ENCODE peak calls at places on chromosomes 4 and X, in nine cellular contexts. X is PC-9, K is H9, M is fibroblast of lung, T is HepG2, E is MM.1S, W is tibial artery, J is breast epithelium, C is neural progenitor cell. Q is an unnamed sample. For H3K9me3 and H3K4me1, the result is how much of the 10 kb centered on the place peaks cover.

GRCh38 chrX:77528034-77528433 is 80.8 kb downstream of the FGF16 start:
- DNase-seq in W (no peak), J (no peak), M (no peak), X (no peak), C (no peak), E (no peak), K (no peak), T (no peak), Q (no peak)

GRCh38 chrX:154695913-154696312 is 42.5 kb upstream of the CTAG2 start:
- DNase-seq in K (no peak), E (no peak), M (no peak), T (no peak), W (no peak), J (no peak), X (no peak), C (no peak), Q (no peak)

GRCh38 chr4:48290146-48290772 is 20.6 kb upstream of the TEC start:
- DNase-seq in J (no peak), X (peak), E (no peak), M (peak), T (peak), C (peak), K (no peak), W (no peak), Q (peak)

GRCh38 chrX:14927391-14927790 is 54.2 kb downstream of the MOSPD2 start:
- DNase-seq in J (no peak), E (no peak), K (no peak), M (peak), T (no peak), X (no peak), C (no peak), W (no peak), Q (no peak)

GRCh38 chr4:11769425-11769824 is 340.7 kb upstream of the HS3ST1 start:
- DNase-seq in X (no peak), C (no peak), E (no peak), M (peak), J (no peak), K (no peak), W (no peak), T (no peak), Q (no peak)

GRCh38 chrX:110915579-110915978 is 120.0 kb upstream of the CHRDL1 start:
- DNase-seq in E (no peak), W (no peak), M (no peak), J (no peak), C (no peak), X (no peak), K (no peak), T (no peak), Q (no peak)

GRCh38 chr4:140568507-140569306 is at the start of gene UCP1:
- DNase-seq in K (peak), C (peak), X (peak), E (no peak), W (peak), M (no peak), T (peak), J (peak), Q (peak)

GRCh38 chrX:105837227-105837626 is 14.9 kb downstream of the NRK start:
- DNase-seq in K (no peak), J (peak), X (peak), E (no peak), W (peak), C (peak), M (peak), T (no peak), Q (no peak)

GRCh38 chr4:127479031-127479622 is 153.6 kb upstream of the INTU start:
- DNase-seq in T (peak), C (peak), J (no peak), W (no peak), E (peak), X (no peak), K (no peak), M (peak), Q (no peak)

GRCh38 chr4:75549019-75549418 is 6.8 kb upstream of the ODAPH start:
- DNase-seq in T (no peak), C (no peak), J (no peak), K (no peak), X (no peak), M (no peak), W (no peak), E (no peak), Q (no peak)

GRCh38 chr4:121307441-121308327 is 73.1 kb downstream of the QRFPR start:
- DNase-seq in X (peak), T (peak), K (peak), W (no peak), J (no peak), M (peak), E (peak), C (peak), Q (peak)

GRCh38 chr4:88725986-88726385 is 28.4 kb upstream of the NAP1L5 start:
- DNase-seq in T (no peak), C (no peak), W (no peak), K (no peak), X (no peak), E (no peak), J (no peak), M (peak), Q (no peak)

GRCh38 chr4:127783026-127783769 is 1.1 kb downstream of the HSPA4L start:
- DNase-seq in X (peak), M (peak), C (peak), K (peak), W (peak), T (peak), E (peak), J (peak), Q (peak)

GRCh38 chr4:84790769-84791565 is 175.5 kb downstream of the WDFY3 start:
- DNase-seq in T (no peak), E (no peak), J (no peak), K (no peak), W (no peak), M (no peak), C (no peak), X (no peak), Q (no peak)

GRCh38 chr4:177554966-177555574 is 112.8 kb upstream of the AGA start:
- DNase-seq in J (no peak), W (no peak), X (peak), C (peak), E (peak), T (no peak), M (peak), K (no peak), Q (peak)

GRCh38 chr4:90906239-90906638 is 779.0 kb downstream of the CCSER1 start:
- DNase-seq in W (no peak), E (no peak), J (no peak), C (no peak), M (no peak), T (no peak), X (no peak), K (no peak), Q (no peak)

GRCh38 chrX:357693-358471 is 28.8 kb downstream of the PPP2R3B start:
- DNase-seq in W (peak), C (no peak), X (no peak), T (no peak), E (no peak), M (no peak), J (no peak), K (no peak), Q (no peak)

GRCh38 chr4:105555409-105555808 is 3.0 kb downstream of the ARHGEF38 start:
- DNase-seq in W (no peak), K (peak), M (no peak), C (peak), T (no peak), E (no peak), J (no peak), X (no peak), Q (no peak)

GRCh38 chr4:14596437-14596836 is 405.8 kb upstream of the CPEB2 start:
- DNase-seq in T (no peak), C (no peak), E (no peak), K (no peak), W (no peak), J (no peak), M (no peak), X (no peak), Q (no peak)

GRCh38 chr4:73311428-73311827 is 52.8 kb upstream of the ANKRD17 start:
- DNase-seq in J (no peak), T (peak), X (no peak), E (peak), M (peak), C (no peak), W (no peak), K (no peak), Q (no peak)

GRCh38 chrX:2707334-2707760 is 16.3 kb downstream of the CD99 start:
- DNase-seq in K (peak), X (peak), T (peak), C (peak), J (peak), M (peak), W (peak), E (no peak), Q (peak)

GRCh38 chr4:33709247-33709646 is 2535.1 kb downstream of the ARAP2 start:
- DNase-seq in W (no peak), E (no peak), J (no peak), C (no peak), M (peak), T (no peak), X (no peak), K (no peak), Q (no peak)

GRCh38 chrX:107747596-107748161 is 27.9 kb downstream of the TSC22D3 start:
- DNase-seq in K (no peak), C (peak), J (no peak), X (peak), M (peak), E (no peak), T (no peak), W (no peak), Q (no peak)

GRCh38 chr4:109494538-109494937 is 60.9 kb downstream of the SEC24B start:
- DNase-seq in C (no peak), J (no peak), M (no peak), E (no peak), X (no peak), K (no peak), T (no peak), W (no peak), Q (no peak)

DNA sequence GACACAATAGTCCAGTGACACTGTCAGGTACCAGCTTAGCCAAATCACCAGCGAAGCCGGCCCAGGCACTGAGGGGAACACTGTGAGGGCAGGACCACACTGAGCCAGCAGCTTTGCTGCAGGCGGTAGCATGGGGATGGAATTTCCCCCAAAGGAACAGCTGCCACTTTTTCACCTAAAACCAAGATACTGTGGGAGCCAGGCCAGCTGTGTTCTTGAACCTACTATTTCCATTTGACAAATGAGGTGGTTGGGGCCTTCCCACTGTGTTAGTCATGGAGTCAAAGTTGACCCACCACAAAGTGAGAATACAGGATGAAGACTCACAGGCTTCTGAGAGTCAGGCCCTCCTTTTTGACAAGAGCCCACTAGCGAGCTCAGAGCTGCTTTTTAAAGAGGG is 70.7 kb upstream of the SH3RF1 start:
- DNase-seq in E (no peak), T (no peak), W (no peak), M (peak), J (no peak), X (no peak), K (no peak), C (no peak), Q (no peak)
- H3K9me3 ChIP-seq in E (under half), T (under half), W (under half), M (under half), J (under half), X (under half), K (under half), C (under half), Q (under half)

GRCh38 chr4:56910172-56910967 is 2.7 kb downstream of the REST start:
- DNase-seq in E (no peak), C (peak), J (no peak), X (no peak), M (no peak), W (no peak), K (no peak), T (no peak), Q (no peak)

GRCh38 chr4:56909083-56909981 is 1.6 kb downstream of the REST start:
- DNase-seq in K (peak), C (peak), W (peak), J (no peak), E (peak), X (peak), M (peak), T (peak), Q (no peak)

GRCh38 chr4:56908206-56909082 is 744 bp downstream of the REST start:
- DNase-seq in M (peak), X (peak), W (peak), T (peak), K (peak), C (peak), E (peak), J (no peak), Q (peak)

DNA sequence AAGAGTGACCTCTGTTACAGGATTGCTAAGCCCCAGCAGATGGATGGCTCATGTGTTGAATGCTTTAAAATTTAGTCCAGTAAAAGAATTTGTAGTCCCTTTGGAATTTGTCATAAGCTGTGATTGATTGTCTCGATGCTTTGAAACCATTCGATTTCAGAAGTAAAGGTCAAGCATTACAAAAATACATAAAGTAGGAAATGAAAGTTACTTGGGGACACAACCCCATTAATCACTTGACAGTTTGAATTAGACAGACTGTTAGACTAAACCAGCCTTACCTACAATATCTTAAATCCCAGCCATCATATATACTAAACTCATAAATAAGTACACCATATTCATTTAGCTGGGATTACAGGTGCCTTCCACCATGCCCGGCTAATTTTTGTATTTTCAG is 6.6 kb downstream of the REST start:
- DNase-seq in J (no peak), X (no peak), E (no peak), K (no peak), M (no peak), W (no peak), C (no peak), T (no peak), Q (no peak)
- H3K4me1 ChIP-seq in J (under half), X (under half), E (under half), K (under half), M (under half), W (half or more), C (under half), T (half or more), Q (under half)

DNA sequence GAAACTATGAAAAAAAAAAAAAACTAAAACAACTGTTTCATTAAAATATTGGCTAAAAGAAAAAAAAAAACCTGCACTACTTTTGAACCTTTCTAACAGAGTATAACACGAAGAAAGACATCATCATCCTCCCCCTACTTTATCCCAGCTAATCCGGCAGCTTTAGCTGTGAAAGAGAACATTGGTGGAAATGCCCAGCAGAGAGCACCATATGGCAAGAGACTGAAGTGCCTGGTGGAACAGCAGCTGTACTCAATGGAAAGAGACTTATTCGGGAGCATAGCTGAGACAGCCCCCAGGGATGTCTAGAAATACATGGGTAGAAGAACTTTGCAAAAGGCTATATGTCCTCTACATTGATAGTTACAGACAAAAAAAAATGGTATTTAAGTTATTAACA is 30.3 kb downstream of the STPG2 start:
- DNase-seq in E (peak), K (peak), M (peak), T (peak), X (no peak), W (no peak), J (no peak), C (peak), Q (no peak)
- TF ChIP-seq CTCF in E (no peak), K (peak), M (peak), T (peak), X (peak), W (no peak), J (no peak), C (peak), Q (no peak)

DNA sequence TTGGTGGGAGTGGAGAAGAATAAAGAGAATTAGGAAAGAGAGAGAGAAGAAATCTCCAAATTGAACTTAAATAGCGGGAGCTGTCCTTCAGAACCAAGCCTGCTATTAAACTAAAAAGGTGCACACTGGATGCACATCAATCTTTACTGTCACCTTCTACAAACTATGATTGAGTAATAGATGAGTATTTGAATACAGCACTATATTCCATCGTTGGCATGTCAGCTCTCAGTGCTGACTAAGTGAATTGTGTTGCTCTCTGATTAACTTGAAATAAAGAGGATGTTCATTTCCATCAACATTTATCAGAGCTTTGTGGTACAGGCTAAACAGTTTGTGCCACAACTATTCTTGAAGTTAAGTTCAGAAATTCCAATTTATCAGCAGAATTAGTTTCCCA is 143.7 kb upstream of the PABPC4L start:
- DNase-seq in X (no peak), K (no peak), J (no peak), T (no peak), C (no peak), M (no peak), W (no peak), E (no peak), Q (no peak)
- H3K9me3 ChIP-seq in X (under half), K (under half), J (under half), T (under half), C (under half), M (under half), W (under half), E (under half), Q (under half)